ENCODE peak calls at places on chromosomes 4 and X, in five cellular contexts. R is IMR-90, Z is A673, X is right lobe of liver, N is mammary epithelial cell. V is an unnamed sample.

GRCh38 chr4:24601121-24601520 is 16.8 kb upstream of the DHX15 start:
- DNase-seq in R (no peak), X (no peak), N (no peak), Z (no peak), V (no peak)

GRCh38 chrX:116204947-116205346 is 34.4 kb downstream of the AGTR2 start:
- DNase-seq in Z (peak; percentile 46), X (no peak), N (peak; percentile 11), R (no peak), V (peak; percentile 28)

GRCh38 chr4:113169368-113169767 is 119.9 kb downstream of the ANK2 start:
- DNase-seq in N (no peak), R (no peak), Z (no peak), X (no peak), V (no peak)

GRCh38 chrX:46168254-46168653 is 377.0 kb downstream of the ZNF674 start:
- DNase-seq in N (no peak), Z (no peak), X (no peak), R (no peak), V (no peak)

GRCh38 chrX:136260801-136261200 is 9.6 kb upstream of the MAP7D3 start:
- DNase-seq in X (no peak), Z (no peak), R (peak; percentile 89), N (no peak), V (peak; percentile 82)

GRCh38 chrX:49972313-49972712 is 49.9 kb downstream of the CLCN5 start:
- DNase-seq in X (no peak), N (no peak), R (peak; percentile 28), Z (no peak), V (no peak)

GRCh38 chr4:165767671-165768070 is 105.4 kb upstream of the TLL1 start:
- DNase-seq in R (no peak), Z (no peak), N (no peak), X (no peak), V (no peak)

GRCh38 chrX:153879741-153880439 is 6.1 kb downstream of the L1CAM start:
- DNase-seq in R (no peak), X (no peak), N (no peak), Z (no peak), V (no peak)

GRCh38 chr4:32172086-32172485 is 1451.9 kb downstream of the PCDH7 start:
- DNase-seq in Z (no peak), R (no peak), N (peak; percentile 22), X (no peak), V (no peak)

GRCh38 chr4:145178740-145179139 is 1.6 kb downstream of the OTUD4 start:
- DNase-seq in Z (no peak), R (no peak), N (peak; percentile 8), X (no peak), V (no peak)

GRCh38 chrX:138709886-138710285 is 1.6 kb downstream of the FGF13 start:
- DNase-seq in Z (no peak), N (no peak), R (no peak), X (no peak), V (no peak)

GRCh38 chr4:11469900-11470708 is 41.4 kb upstream of the HS3ST1 start:
- DNase-seq in R (no peak), X (no peak), Z (no peak), N (peak; percentile 77), V (no peak)

GRCh38 chr4:128427832-128428366 is 140.3 kb upstream of the PGRMC2 start:
- DNase-seq in N (peak; percentile 81), R (peak; percentile 68), Z (peak; percentile 64), X (peak; percentile 61), V (peak; percentile 83)

GRCh38 chr4:153679476-153679875 is 4.6 kb upstream of the TLR2 start:
- DNase-seq in Z (no peak), X (no peak), R (no peak), N (no peak), V (no peak)

GRCh38 chr4:38314663-38315062 is 349.3 kb upstream of the KLF3 start:
- DNase-seq in N (peak; percentile 95), R (no peak), Z (no peak), X (peak; percentile 75), V (no peak)

GRCh38 chr4:45989775-45990174 is 134.1 kb downstream of the GABRG1 start:
- DNase-seq in X (no peak), Z (no peak), R (no peak), N (no peak), V (no peak)

GRCh38 chr4:180596888-180597483 is 1646.2 kb upstream of the TENM3 start:
- DNase-seq in N (no peak), X (no peak), Z (peak; percentile 11), R (no peak), V (no peak)

GRCh38 chr4:119149110-119149509 is 13.5 kb downstream of the MYOZ2 start:
- DNase-seq in X (no peak), N (peak; percentile 13), Z (no peak), R (no peak), V (no peak)

GRCh38 chr4:22502895-22503814 is 12.7 kb downstream of the ADGRA3 start:
- DNase-seq in Z (peak; percentile 41), X (no peak), N (peak; percentile 57), R (peak; percentile 40), V (peak; percentile 36)

GRCh38 chr4:123919576-123920098 is 523.0 kb downstream of the SPRY1 start:
- DNase-seq in X (no peak), Z (no peak), R (no peak), N (no peak), V (no peak)

GRCh38 chrX:13662537-13662841 is 9.5 kb downstream of the TCEANC start:
- DNase-seq in R (peak; percentile 67), X (no peak), N (no peak), Z (no peak), V (peak; percentile 84)

GRCh38 chrX:154695913-154696312 is 42.5 kb upstream of the CTAG2 start:
- DNase-seq in Z (no peak), R (peak; percentile 31), N (no peak), X (no peak), V (peak; percentile 38)

GRCh38 chr4:152776352-152776751 is 3.2 kb downstream of the TIGD4 start:
- DNase-seq in N (peak; percentile 17), R (peak; percentile 18), Z (no peak), X (no peak), V (no peak)

GRCh38 chrX:8688776-8689175 is 43.2 kb downstream of the ANOS1 start:
- DNase-seq in X (no peak), Z (no peak), R (no peak), N (no peak), V (no peak)

GRCh38 chrX:9378980-9379696 is 85.7 kb upstream of the TBL1X start:
- DNase-seq in Z (no peak), R (peak; percentile 52), N (peak; percentile 29), X (no peak), V (peak; percentile 59)

GRCh38 chr4:172657112-172657511 is 511.5 kb upstream of the GALNT7 start:
- DNase-seq in R (no peak), Z (no peak), N (no peak), X (no peak), V (no peak)

GRCh38 chr4:47032405-47033106 is 1.2 kb downstream of the GABRB1 start:
- DNase-seq in N (peak; percentile 14), R (peak; percentile 65), Z (peak; percentile 87), X (peak; percentile 56), V (peak; percentile 39)

GRCh38 chr4:6043843-6044242 is 25.6 kb upstream of the C4orf50 start:
- DNase-seq in N (no peak), R (no peak), Z (no peak), X (no peak), V (no peak)

GRCh38 chr4:139921551-139922184 is 232.3 kb downstream of the MAML3 start:
- DNase-seq in R (no peak), N (no peak), Z (no peak), X (peak; percentile 86), V (no peak)

GRCh38 chrX:108285361-108285760 is 152.9 kb downstream of the COL4A6 start:
- DNase-seq in Z (no peak), X (no peak), R (no peak), N (no peak), V (no peak)
- H3K27ac ChIP-seq in Z (no peak overlapping the region), X (no peak overlapping the region), R (peak overlapping the region; percentile 71), N (no peak overlapping the region), V (no peak overlapping the region)

GRCh38 chr4:126440297-126440696 is 1125.5 kb downstream of the FAT4 start:
- DNase-seq in Z (no peak), R (no peak), X (no peak), N (no peak), V (no peak)

GRCh38 chr4:126445596-126445995 is 1130.8 kb downstream of the FAT4 start:
- DNase-seq in X (no peak), N (no peak), R (peak; percentile 46), Z (no peak), V (peak; percentile 1)

GRCh38 chr4:126446917-126447316 is 1132.2 kb downstream of the FAT4 start:
- DNase-seq in Z (no peak), N (no peak), X (no peak), R (no peak), V (no peak)

GRCh38 chr4:126441173-126441810 is 1126.5 kb downstream of the FAT4 start:
- DNase-seq in R (peak; percentile 17), Z (no peak), X (no peak), N (no peak), V (peak; percentile 3)
- H3K27ac ChIP-seq in R (no peak overlapping the region), Z (no peak overlapping the region), X (no peak overlapping the region), N (no peak overlapping the region), V (no peak overlapping the region)

GRCh38 chr4:176779421-176779820 is 13.3 kb downstream of the VEGFC start:
- DNase-seq in X (no peak), R (no peak), N (no peak), Z (no peak), V (no peak)
- H3K27ac ChIP-seq in X (no peak overlapping the region), R (no peak overlapping the region), N (no peak overlapping the region), Z (no peak overlapping the region), V (peak overlapping the region; percentile 88)

GRCh38 chr4:1712216-1713002 is at the start of gene SLBP:
- DNase-seq in R (peak; percentile 88), Z (peak; percentile 98), N (peak; percentile 96), X (peak; percentile 99), V (peak; percentile 95)

GRCh38 chr4:1713003-1713397 is 881 bp upstream of the SLBP start:
- DNase-seq in N (no peak), R (no peak), Z (no peak), X (no peak), V (no peak)

GRCh38 chr4:1716065-1716945 is 4.2 kb upstream of the SLBP start:
- DNase-seq in N (no peak), R (no peak), Z (no peak), X (no peak), V (no peak)

GRCh38 chr4:1715002-1715761 is 3.1 kb upstream of the SLBP start:
- DNase-seq in Z (no peak), X (no peak), N (no peak), R (no peak), V (peak; percentile 50)

DNA sequence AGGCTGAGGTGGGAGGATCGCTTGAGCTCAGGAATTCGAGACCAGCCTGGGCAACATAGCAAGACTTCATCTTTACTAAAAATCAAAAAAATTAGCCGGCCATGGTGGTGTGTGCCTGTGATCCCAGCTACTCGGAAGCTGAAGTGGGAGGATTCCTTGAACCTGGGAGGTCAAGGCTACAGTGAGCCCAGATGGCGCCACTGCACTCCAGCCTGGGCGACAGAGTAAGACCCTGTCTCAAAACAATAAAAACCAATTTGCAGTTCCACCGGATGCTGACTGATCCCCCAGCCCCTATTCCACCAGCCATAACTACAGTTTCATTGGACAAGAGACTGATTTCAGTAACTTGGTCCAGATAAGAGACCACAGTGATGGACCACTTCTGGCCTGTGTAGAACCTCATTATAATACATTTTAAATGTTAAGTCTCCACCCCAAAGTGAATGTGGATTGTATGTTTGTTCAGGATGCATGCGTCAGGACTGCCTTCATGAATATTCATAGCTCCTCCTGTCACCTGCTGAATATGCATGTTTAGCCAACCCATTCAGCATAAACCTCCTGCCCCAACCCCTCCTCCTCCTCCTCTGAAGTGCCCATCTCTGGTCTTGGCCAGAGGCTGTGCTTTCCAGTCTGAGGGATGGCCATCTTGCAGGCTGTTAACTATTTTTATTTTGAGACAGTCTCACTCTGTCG is 2.3 kb upstream of the SLBP start:
- DNase-seq in X (no peak), N (no peak), Z (peak; percentile 54), R (no peak), V (peak; percentile 31)
- H3K27ac ChIP-seq in X (no peak overlapping the region), N (no peak overlapping the region), Z (peak overlapping the region; percentile 68), R (no peak overlapping the region), V (peak overlapping the region; percentile 19)